ENCODE peak calls at places on chromosome 1, in five cellular contexts. L is hepatic stellate cell, D is WTC11, S is GM12864, U is COR-L47. F is an unnamed sample.

GRCh38 chr1:247653040-247653439 is 26.5 kb downstream of the OR13G1 start:
- DNase-seq in L (no peak), D (no peak), S (no peak), U (no peak), F (no peak)

GRCh38 chr1:209900734-209901133 is 37.3 kb upstream of the SYT14 start:
- DNase-seq in L (peak), D (no peak), S (no peak), U (no peak), F (no peak)

GRCh38 chr1:1020000-1020404 is at the start of gene AGRN:
- DNase-seq in L (no peak), D (no peak), S (no peak), U (no peak), F (no peak)

GRCh38 chr1:240691521-240692338 is 79.8 kb upstream of the GREM2 start:
- DNase-seq in L (peak), D (peak), S (no peak), U (peak), F (no peak)

GRCh38 chr1:187646536-187647128 is 817.9 kb downstream of the PLA2G4A start:
- DNase-seq in L (no peak), D (no peak), S (no peak), U (no peak), F (no peak)

GRCh38 chr1:107389410-107390075 is 248.7 kb downstream of the NTNG1 start:
- DNase-seq in L (no peak), D (no peak), S (peak), U (no peak), F (no peak)

GRCh38 chr1:155934933-155935590 is 849 bp upstream of the KHDC4 start:
- DNase-seq in L (no peak), D (no peak), S (no peak), U (no peak), F (no peak)

GRCh38 chr1:83102630-83103071 is 896.3 kb downstream of the TTLL7 start:
- DNase-seq in L (peak), D (no peak), S (no peak), U (peak), F (no peak)

GRCh38 chr1:16900771-16901170 is 5.0 kb downstream of the RNU1-2 start:
- DNase-seq in L (no peak), D (no peak), S (no peak), U (no peak), F (no peak)

GRCh38 chr1:29416825-29417557 is 180.7 kb downstream of the PTPRU start:
- DNase-seq in L (no peak), D (no peak), S (no peak), U (no peak), F (peak)

GRCh38 chr1:31218705-31219104 is 21.0 kb downstream of the NKAIN1 start:
- DNase-seq in L (no peak), D (no peak), S (no peak), U (no peak), F (no peak)

GRCh38 chr1:1357871-1358432 is 403 bp downstream of the MXRA8 start:
- DNase-seq in L (peak), D (no peak), S (no peak), U (no peak), F (no peak)

GRCh38 chr1:51548986-51549619 is 30.0 kb upstream of the EPS15 start:
- DNase-seq in L (no peak), D (no peak), S (no peak), U (no peak), F (no peak)

GRCh38 chr1:40462956-40463590 is 12.8 kb downstream of the ZFP69B start:
- DNase-seq in L (no peak), D (no peak), S (no peak), U (no peak), F (no peak)

F was measured in ascending aorta.